ENCODE peak calls at places on chromosomes 5 and 9, in four cellular contexts. One of them, this sample, is unnamed.

GRCh38 chr9:27019589-27019988 is 14.1 kb upstream of the LRRC19 start:
- DNase-seq in T follicular helper cell: no peak
- DNase-seq in brain microvascular endothelial cell: no peak
- DNase-seq in RWPE1: no peak
- DNase-seq in this sample: no peak

GRCh38 chr9:98565152-98566135 is 143.3 kb downstream of the GABBR2 start:
- DNase-seq in T follicular helper cell: no peak
- DNase-seq in brain microvascular endothelial cell: no peak
- DNase-seq in RWPE1: no peak
- DNase-seq in this sample: no peak

GRCh38 chr9:78439192-78439865 is 142.4 kb downstream of the PSAT1 start:
- DNase-seq in T follicular helper cell: peak; percentile 35
- DNase-seq in brain microvascular endothelial cell: peak; percentile 87
- DNase-seq in RWPE1: peak; percentile 85
- DNase-seq in this sample: peak; percentile 50

GRCh38 chr5:31408814-31409213 is 123.1 kb downstream of the DROSHA start:
- DNase-seq in T follicular helper cell: no peak
- DNase-seq in brain microvascular endothelial cell: peak; percentile 75
- DNase-seq in RWPE1: peak; percentile 84
- DNase-seq in this sample: no peak

GRCh38 chr9:3732077-3733038 is 206.6 kb upstream of the RFX3 start:
- DNase-seq in T follicular helper cell: peak; percentile 0
- DNase-seq in brain microvascular endothelial cell: peak; percentile 95
- DNase-seq in RWPE1: peak; percentile 49
- DNase-seq in this sample: no peak

GRCh38 chr9:88641471-88642240 is 106.7 kb downstream of the NXNL2 start:
- DNase-seq in T follicular helper cell: no peak
- DNase-seq in brain microvascular endothelial cell: no peak
- DNase-seq in RWPE1: no peak
- DNase-seq in this sample: no peak

GRCh38 chr9:83554278-83554677 is 16.1 kb upstream of the FRMD3 start:
- DNase-seq in T follicular helper cell: no peak
- DNase-seq in brain microvascular endothelial cell: no peak
- DNase-seq in RWPE1: no peak
- DNase-seq in this sample: no peak

GRCh38 chr9:2093920-2094597 is 78.9 kb downstream of the SMARCA2 start:
- DNase-seq in T follicular helper cell: no peak
- DNase-seq in brain microvascular endothelial cell: peak; percentile 49
- DNase-seq in RWPE1: peak; percentile 1
- DNase-seq in this sample: no peak

GRCh38 chr9:124295097-124295794 is 37.5 kb downstream of the NEK6 start:
- DNase-seq in T follicular helper cell: no peak
- DNase-seq in brain microvascular endothelial cell: no peak
- DNase-seq in RWPE1: no peak
- DNase-seq in this sample: no peak

GRCh38 chr5:154163327-154163997 is 27.1 kb upstream of the GALNT10 start:
- DNase-seq in T follicular helper cell: no peak
- DNase-seq in brain microvascular endothelial cell: no peak
- DNase-seq in RWPE1: no peak
- DNase-seq in this sample: no peak

GRCh38 chr9:86187121-86187520 is 72.3 kb downstream of the C9orf153 start:
- DNase-seq in T follicular helper cell: no peak
- DNase-seq in brain microvascular endothelial cell: no peak
- DNase-seq in RWPE1: no peak
- DNase-seq in this sample: no peak

GRCh38 chr9:116437411-116438370 is 249.4 kb upstream of the TRIM32 start:
- DNase-seq in T follicular helper cell: no peak
- DNase-seq in brain microvascular endothelial cell: no peak
- DNase-seq in RWPE1: no peak
- DNase-seq in this sample: no peak